ENCODE peak calls at places on chromosomes 16 and 17, in six cellular contexts. One of them, this sample, is unnamed.

GRCh38 chr16:57277586-57277985 is 6.9 kb downstream of the PLLP start:
- DNase-seq in brain microvascular endothelial cell: peak
- DNase-seq in cardiac fibroblast: peak
- DNase-seq in AG09309: no peak
- DNase-seq in MM.1S: peak
- DNase-seq in omental fat pad: no peak
- DNase-seq in this sample: peak

GRCh38 chr16:18984425-18985005 is 781 bp downstream of the TMC7 start:
- DNase-seq in MM.1S: no peak
- DNase-seq in cardiac fibroblast: no peak
- DNase-seq in omental fat pad: no peak
- DNase-seq in AG09309: no peak
- DNase-seq in brain microvascular endothelial cell: no peak
- DNase-seq in this sample: no peak

GRCh38 chr17:40328386-40328766 is 19.4 kb downstream of the RARA start:
- DNase-seq in omental fat pad: no peak
- DNase-seq in MM.1S: no peak
- DNase-seq in brain microvascular endothelial cell: no peak
- DNase-seq in cardiac fibroblast: no peak
- DNase-seq in AG09309: no peak
- DNase-seq in this sample: no peak

GRCh38 chr17:57463103-57463885 is 207.0 kb downstream of the MSI2 start:
- DNase-seq in brain microvascular endothelial cell: peak
- DNase-seq in AG09309: no peak
- DNase-seq in omental fat pad: no peak
- DNase-seq in MM.1S: no peak
- DNase-seq in cardiac fibroblast: peak
- DNase-seq in this sample: peak

GRCh38 chr17:71349908-71350600 is 770.8 kb upstream of the SOX9 start:
- DNase-seq in MM.1S: no peak
- DNase-seq in brain microvascular endothelial cell: peak
- DNase-seq in omental fat pad: no peak
- DNase-seq in AG09309: no peak
- DNase-seq in cardiac fibroblast: peak
- DNase-seq in this sample: no peak

GRCh38 chr17:15134363-15134762 is 130.8 kb downstream of the PMP22 start:
- DNase-seq in AG09309: no peak
- DNase-seq in cardiac fibroblast: no peak
- DNase-seq in omental fat pad: no peak
- DNase-seq in MM.1S: no peak
- DNase-seq in brain microvascular endothelial cell: no peak
- DNase-seq in this sample: no peak

GRCh38 chr16:57062329-57062728 is 30.1 kb upstream of the CPNE2 start:
- DNase-seq in AG09309: no peak
- DNase-seq in omental fat pad: no peak
- DNase-seq in cardiac fibroblast: no peak
- DNase-seq in brain microvascular endothelial cell: no peak
- DNase-seq in MM.1S: no peak
- DNase-seq in this sample: no peak

GRCh38 chr17:83081561-83082201 is 2.3 kb downstream of the METRNL start:
- DNase-seq in brain microvascular endothelial cell: no peak
- DNase-seq in cardiac fibroblast: no peak
- DNase-seq in AG09309: peak
- DNase-seq in MM.1S: no peak
- DNase-seq in omental fat pad: no peak
- DNase-seq in this sample: peak

GRCh38 chr17:61201211-61201610 is 198.4 kb upstream of the TBX2 start:
- DNase-seq in brain microvascular endothelial cell: peak
- DNase-seq in omental fat pad: no peak
- DNase-seq in cardiac fibroblast: peak
- DNase-seq in AG09309: peak
- DNase-seq in MM.1S: no peak
- DNase-seq in this sample: peak

GRCh38 chr16:20660325-20660724 is 37.2 kb downstream of the ACSM1 start:
- DNase-seq in cardiac fibroblast: no peak
- DNase-seq in brain microvascular endothelial cell: no peak
- DNase-seq in MM.1S: no peak
- DNase-seq in AG09309: no peak
- DNase-seq in omental fat pad: no peak
- DNase-seq in this sample: no peak

GRCh38 chr17:83030432-83030831 is 49.0 kb upstream of the METRNL start:
- DNase-seq in MM.1S: no peak
- DNase-seq in brain microvascular endothelial cell: no peak
- DNase-seq in AG09309: no peak
- DNase-seq in omental fat pad: no peak
- DNase-seq in cardiac fibroblast: no peak
- DNase-seq in this sample: no peak

GRCh38 chr16:85689285-85689949 is 663 bp upstream of the GINS2 start:
- DNase-seq in cardiac fibroblast: no peak
- DNase-seq in omental fat pad: no peak
- DNase-seq in brain microvascular endothelial cell: no peak
- DNase-seq in AG09309: no peak
- DNase-seq in MM.1S: no peak
- DNase-seq in this sample: peak

GRCh38 chr17:50265212-50265611 is 9.1 kb upstream of the TMEM92 start:
- DNase-seq in AG09309: no peak
- DNase-seq in cardiac fibroblast: no peak
- DNase-seq in MM.1S: no peak
- DNase-seq in brain microvascular endothelial cell: no peak
- DNase-seq in omental fat pad: no peak
- DNase-seq in this sample: no peak

GRCh38 chr16:21302898-21303528 is 24.9 kb upstream of the CRYM start:
- DNase-seq in omental fat pad: no peak
- DNase-seq in MM.1S: no peak
- DNase-seq in brain microvascular endothelial cell: peak
- DNase-seq in cardiac fibroblast: peak
- DNase-seq in AG09309: peak
- DNase-seq in this sample: peak

GRCh38 chr16:60180609-60181008 is 1446.5 kb upstream of the GOT2 start:
- DNase-seq in omental fat pad: no peak
- DNase-seq in MM.1S: no peak
- DNase-seq in cardiac fibroblast: no peak
- DNase-seq in AG09309: no peak
- DNase-seq in brain microvascular endothelial cell: no peak
- DNase-seq in this sample: no peak

GRCh38 chr16:55019419-55020131 is 88.9 kb downstream of the IRX5 start:
- DNase-seq in cardiac fibroblast: no peak
- DNase-seq in AG09309: no peak
- DNase-seq in omental fat pad: no peak
- DNase-seq in brain microvascular endothelial cell: no peak
- DNase-seq in MM.1S: no peak
- DNase-seq in this sample: no peak

GRCh38 chr16:54212893-54213292 is 73.7 kb downstream of the IRX3 start:
- DNase-seq in brain microvascular endothelial cell: no peak
- DNase-seq in omental fat pad: no peak
- DNase-seq in MM.1S: no peak
- DNase-seq in AG09309: no peak
- DNase-seq in cardiac fibroblast: no peak
- DNase-seq in this sample: no peak

GRCh38 chr17:77392376-77393273 is 251.9 kb downstream of the SEC14L1 start:
- DNase-seq in brain microvascular endothelial cell: no peak
- DNase-seq in MM.1S: no peak
- DNase-seq in AG09309: no peak
- DNase-seq in omental fat pad: no peak
- DNase-seq in cardiac fibroblast: peak
- DNase-seq in this sample: no peak

GRCh38 chr17:4247361-4247980 is 16.3 kb downstream of the ANKFY1 start:
- DNase-seq in MM.1S: no peak
- DNase-seq in AG09309: no peak
- DNase-seq in cardiac fibroblast: no peak
- DNase-seq in omental fat pad: no peak
- DNase-seq in brain microvascular endothelial cell: no peak
- DNase-seq in this sample: no peak

GRCh38 chr17:7858487-7858832 is 657 bp downstream of the CYB5D1 start:
- DNase-seq in MM.1S: peak
- DNase-seq in omental fat pad: no peak
- DNase-seq in brain microvascular endothelial cell: peak
- DNase-seq in AG09309: no peak
- DNase-seq in cardiac fibroblast: peak
- DNase-seq in this sample: no peak

GRCh38 chr16:84120023-84120422 is 3.3 kb upstream of the MBTPS1 start:
- DNase-seq in AG09309: no peak
- DNase-seq in MM.1S: no peak
- DNase-seq in omental fat pad: no peak
- DNase-seq in brain microvascular endothelial cell: no peak
- DNase-seq in cardiac fibroblast: no peak
- DNase-seq in this sample: no peak

GRCh38 chr16:84116720-84117481 is at the start of gene MBTPS1:
- DNase-seq in brain microvascular endothelial cell: peak
- DNase-seq in MM.1S: peak
- DNase-seq in AG09309: peak
- DNase-seq in omental fat pad: peak
- DNase-seq in cardiac fibroblast: peak
- DNase-seq in this sample: peak

GRCh38 chr16:84117482-84117843 is 721 bp upstream of the MBTPS1 start:
- DNase-seq in brain microvascular endothelial cell: peak
- DNase-seq in omental fat pad: no peak
- DNase-seq in cardiac fibroblast: no peak
- DNase-seq in AG09309: no peak
- DNase-seq in MM.1S: peak
- DNase-seq in this sample: peak

GRCh38 chr16:84119368-84119767 is 2.6 kb upstream of the MBTPS1 start:
- DNase-seq in AG09309: no peak
- DNase-seq in omental fat pad: no peak
- DNase-seq in brain microvascular endothelial cell: no peak
- DNase-seq in cardiac fibroblast: no peak
- DNase-seq in MM.1S: no peak
- DNase-seq in this sample: no peak

DNA sequence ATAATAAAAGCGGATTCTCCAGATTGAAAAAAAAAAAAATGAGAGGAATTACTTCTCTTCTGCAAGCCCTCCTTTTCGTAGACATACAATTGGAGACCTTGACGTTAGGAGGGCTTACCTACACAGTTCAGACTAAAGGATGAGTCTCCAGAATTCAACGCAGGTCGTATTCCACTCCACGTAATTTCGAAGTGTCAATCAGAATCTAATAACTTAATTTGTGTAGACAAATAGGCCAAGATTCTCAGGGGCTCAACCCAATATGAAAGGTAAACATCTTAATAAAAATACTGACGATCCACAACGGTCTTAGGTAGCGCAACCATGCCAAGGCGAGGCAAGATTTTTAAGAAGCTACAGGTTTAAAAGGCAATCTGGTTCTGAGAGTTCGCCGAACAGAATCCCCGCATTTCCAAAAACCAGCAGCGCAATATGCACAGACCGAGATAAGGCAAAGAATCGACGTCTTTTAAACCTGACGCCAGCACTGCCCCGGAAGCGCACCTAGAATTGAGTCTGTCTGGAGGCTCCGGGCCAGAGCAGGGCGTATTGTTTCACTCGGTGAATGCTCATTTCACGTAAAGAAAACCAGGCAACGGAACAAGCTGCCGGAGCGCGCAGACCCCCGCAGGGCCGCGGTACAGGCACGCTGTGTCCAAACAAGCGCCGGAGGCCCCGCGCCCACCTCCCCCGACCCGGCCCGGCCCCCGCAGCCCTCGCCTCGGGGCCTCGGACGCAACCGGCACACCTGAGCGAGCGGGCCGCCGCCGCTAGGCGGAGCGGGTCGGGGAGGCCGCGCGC is 623 bp downstream of the MBTPS1 start:
- DNase-seq in brain microvascular endothelial cell: peak
- DNase-seq in omental fat pad: no peak
- DNase-seq in cardiac fibroblast: peak
- DNase-seq in MM.1S: peak
- DNase-seq in AG09309: no peak
- DNase-seq in this sample: peak
- TF ChIP-seq CTCF in brain microvascular endothelial cell: no peak
- TF ChIP-seq CTCF in omental fat pad: no peak
- TF ChIP-seq CTCF in cardiac fibroblast: no peak
- TF ChIP-seq CTCF in MM.1S: no peak
- TF ChIP-seq CTCF in AG09309: peak
- TF ChIP-seq CTCF in this sample: no peak

GRCh38 chr16:8885674-8886592 is 3.8 kb downstream of the LITAFD start:
- DNase-seq in AG09309: no peak
- DNase-seq in MM.1S: no peak
- DNase-seq in omental fat pad: no peak
- DNase-seq in cardiac fibroblast: peak
- DNase-seq in brain microvascular endothelial cell: no peak
- DNase-seq in this sample: peak
- TF ChIP-seq CTCF in AG09309: peak
- TF ChIP-seq CTCF in MM.1S: no peak
- TF ChIP-seq CTCF in omental fat pad: no peak
- TF ChIP-seq CTCF in cardiac fibroblast: peak
- TF ChIP-seq CTCF in brain microvascular endothelial cell: peak
- TF ChIP-seq CTCF in this sample: peak

GRCh38 chr16:66525396-66526180 is 24.3 kb downstream of the TK2 start:
- DNase-seq in cardiac fibroblast: peak
- DNase-seq in brain microvascular endothelial cell: no peak
- DNase-seq in omental fat pad: no peak
- DNase-seq in AG09309: peak
- DNase-seq in MM.1S: no peak
- DNase-seq in this sample: peak

GRCh38 chr16:66521951-66522771 is 27.8 kb downstream of the TK2 start:
- DNase-seq in omental fat pad: no peak
- DNase-seq in cardiac fibroblast: peak
- DNase-seq in MM.1S: peak
- DNase-seq in brain microvascular endothelial cell: peak
- DNase-seq in AG09309: no peak
- DNase-seq in this sample: peak

GRCh38 chr16:66523861-66524354 is 26.0 kb downstream of the TK2 start:
- DNase-seq in AG09309: no peak
- DNase-seq in omental fat pad: no peak
- DNase-seq in MM.1S: peak
- DNase-seq in brain microvascular endothelial cell: no peak
- DNase-seq in cardiac fibroblast: peak
- DNase-seq in this sample: no peak

GRCh38 chr16:66522816-66523590 is 26.9 kb downstream of the TK2 start:
- DNase-seq in MM.1S: no peak
- DNase-seq in brain microvascular endothelial cell: no peak
- DNase-seq in AG09309: no peak
- DNase-seq in cardiac fibroblast: no peak
- DNase-seq in omental fat pad: no peak
- DNase-seq in this sample: no peak

DNA sequence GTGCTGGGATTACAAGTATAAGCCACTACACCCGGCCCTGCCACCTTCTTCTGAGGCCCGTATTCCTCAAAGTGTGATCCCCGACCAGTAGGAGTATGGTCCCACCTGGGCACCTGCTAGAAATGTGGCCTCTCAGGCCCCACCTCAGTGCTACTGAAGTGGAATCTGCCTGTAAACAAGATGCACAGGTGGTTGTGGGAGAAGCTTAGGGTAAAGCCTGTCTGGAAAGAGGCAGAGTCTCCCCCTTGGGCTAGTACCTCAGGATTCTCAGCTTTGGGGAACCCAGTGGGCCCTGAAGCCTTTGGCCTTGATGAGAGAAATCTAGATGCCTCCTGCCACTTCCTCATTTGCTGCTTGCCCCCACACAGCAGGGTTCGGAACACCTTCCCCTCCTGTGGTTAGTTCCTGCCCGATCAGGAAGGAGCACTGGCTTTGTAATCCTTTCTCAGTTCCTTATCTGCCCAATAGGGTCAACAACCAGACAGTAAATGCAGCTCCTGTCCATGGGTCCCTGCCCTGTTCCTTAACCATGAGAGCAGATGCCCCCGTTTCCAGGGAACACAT is 25.2 kb downstream of the TK2 start:
- DNase-seq in MM.1S: peak
- DNase-seq in cardiac fibroblast: no peak
- DNase-seq in omental fat pad: no peak
- DNase-seq in brain microvascular endothelial cell: no peak
- DNase-seq in AG09309: no peak
- DNase-seq in this sample: no peak
- TF ChIP-seq CTCF in MM.1S: peak
- TF ChIP-seq CTCF in cardiac fibroblast: no peak
- TF ChIP-seq CTCF in omental fat pad: no peak
- TF ChIP-seq CTCF in brain microvascular endothelial cell: peak
- TF ChIP-seq CTCF in AG09309: no peak
- TF ChIP-seq CTCF in this sample: no peak

GRCh38 chr17:79707441-79707850 is 23.3 kb upstream of the ENPP7 start:
- DNase-seq in cardiac fibroblast: no peak
- DNase-seq in brain microvascular endothelial cell: no peak
- DNase-seq in AG09309: no peak
- DNase-seq in MM.1S: no peak
- DNase-seq in omental fat pad: no peak
- DNase-seq in this sample: no peak
- TF ChIP-seq CTCF in cardiac fibroblast: no peak
- TF ChIP-seq CTCF in brain microvascular endothelial cell: no peak
- TF ChIP-seq CTCF in AG09309: no peak
- TF ChIP-seq CTCF in MM.1S: no peak
- TF ChIP-seq CTCF in omental fat pad: no peak
- TF ChIP-seq CTCF in this sample: no peak

This sample was measured in astrocyte of the spinal cord.